ENCODE peak calls at places on chromosomes 12 and 14, in four cellular contexts. One of them, this sample, is unnamed.

GRCh38 chr14:41604793-41605534 is 1.7 kb upstream of the LRFN5 start:
- DNase-seq in SW 1271: no peak
- DNase-seq in NCI-H774: peak; percentile 87
- DNase-seq in CD8-positive, alpha-beta T cell: no peak
- DNase-seq in this sample: no peak

GRCh38 chr14:102424923-102425322 is 62.2 kb downstream of the TECPR2 start:
- DNase-seq in SW 1271: no peak
- DNase-seq in CD8-positive, alpha-beta T cell: no peak
- DNase-seq in NCI-H774: no peak
- DNase-seq in this sample: no peak

GRCh38 chr12:13116259-13116658 is 12.8 kb upstream of the GSG1 start:
- DNase-seq in SW 1271: no peak
- DNase-seq in CD8-positive, alpha-beta T cell: no peak
- DNase-seq in NCI-H774: no peak
- DNase-seq in this sample: no peak

GRCh38 chr14:105525861-105526780 is at the start of gene TMEM121:
- DNase-seq in SW 1271: no peak
- DNase-seq in NCI-H774: peak; percentile 9
- DNase-seq in CD8-positive, alpha-beta T cell: no peak
- DNase-seq in this sample: no peak

GRCh38 chr12:1777798-1778197 is 42.6 kb upstream of the LRTM2 start:
- DNase-seq in NCI-H774: no peak
- DNase-seq in SW 1271: peak; percentile 32
- DNase-seq in CD8-positive, alpha-beta T cell: no peak
- DNase-seq in this sample: peak; percentile 49

GRCh38 chr12:81758421-81759214 is 532 bp downstream of the PPFIA2 start:
- DNase-seq in SW 1271: no peak
- DNase-seq in CD8-positive, alpha-beta T cell: no peak
- DNase-seq in NCI-H774: peak; percentile 38
- DNase-seq in this sample: peak; percentile 48

GRCh38 chr12:51009038-51009437 is 17.1 kb downstream of the SLC11A2 start:
- DNase-seq in SW 1271: no peak
- DNase-seq in CD8-positive, alpha-beta T cell: peak; percentile 16
- DNase-seq in NCI-H774: no peak
- DNase-seq in this sample: no peak

GRCh38 chr12:120981407-120981921 is 3.1 kb downstream of the HNF1A start:
- DNase-seq in SW 1271: no peak
- DNase-seq in NCI-H774: no peak
- DNase-seq in CD8-positive, alpha-beta T cell: no peak
- DNase-seq in this sample: no peak

GRCh38 chr14:43568022-43568421 is 939.1 kb downstream of the FSCB start:
- DNase-seq in SW 1271: no peak
- DNase-seq in NCI-H774: no peak
- DNase-seq in CD8-positive, alpha-beta T cell: no peak
- DNase-seq in this sample: no peak

GRCh38 chr12:85920324-85920947 is 46.3 kb downstream of the NTS start:
- DNase-seq in SW 1271: no peak
- DNase-seq in NCI-H774: peak; percentile 53
- DNase-seq in CD8-positive, alpha-beta T cell: no peak
- DNase-seq in this sample: peak; percentile 39